ENCODE peak calls at places on chromosome 14, in seven cellular contexts. One of them, this sample, is unnamed.

GRCh38 chr14:23147676-23148075 is 28.6 kb upstream of the CEBPE start:
- DNase-seq in memory B cell: no peak
- DNase-seq in choroid plexus epithelial cell: peak
- DNase-seq in SK-MEL-5: no peak
- DNase-seq in stimulated activated effector memory CD8-positive, alpha-beta T cell treated with anti-CD3 and anti-CD28 coated beads, Interleukin-12 subunit alpha, Interleukin-12 subunit beta, amount 100 ng/mL, for 72 hours: no peak
- DNase-seq in fibroblast of pulmonary artery: peak
- DNase-seq in CD8-positive, alpha-beta T cell: no peak
- DNase-seq in this sample: no peak

GRCh38 chr14:50794063-50794645 is 36.8 kb downstream of the NIN start:
- DNase-seq in memory B cell: no peak
- DNase-seq in choroid plexus epithelial cell: no peak
- DNase-seq in SK-MEL-5: no peak
- DNase-seq in stimulated activated effector memory CD8-positive, alpha-beta T cell treated with anti-CD3 and anti-CD28 coated beads, Interleukin-12 subunit alpha, Interleukin-12 subunit beta, amount 100 ng/mL, for 72 hours: no peak
- DNase-seq in fibroblast of pulmonary artery: no peak
- DNase-seq in CD8-positive, alpha-beta T cell: no peak
- DNase-seq in this sample: no peak

GRCh38 chr14:50060871-50061663 is 55.3 kb downstream of the VCPKMT start:
- DNase-seq in memory B cell: no peak
- DNase-seq in choroid plexus epithelial cell: peak
- DNase-seq in SK-MEL-5: peak
- DNase-seq in stimulated activated effector memory CD8-positive, alpha-beta T cell treated with anti-CD3 and anti-CD28 coated beads, Interleukin-12 subunit alpha, Interleukin-12 subunit beta, amount 100 ng/mL, for 72 hours: no peak
- DNase-seq in fibroblast of pulmonary artery: peak
- DNase-seq in CD8-positive, alpha-beta T cell: no peak
- DNase-seq in this sample: peak

GRCh38 chr14:58130121-58130782 is 21.8 kb downstream of the ARMH4 start:
- DNase-seq in memory B cell: no peak
- DNase-seq in choroid plexus epithelial cell: no peak
- DNase-seq in SK-MEL-5: no peak
- DNase-seq in stimulated activated effector memory CD8-positive, alpha-beta T cell treated with anti-CD3 and anti-CD28 coated beads, Interleukin-12 subunit alpha, Interleukin-12 subunit beta, amount 100 ng/mL, for 72 hours: no peak
- DNase-seq in fibroblast of pulmonary artery: no peak
- DNase-seq in CD8-positive, alpha-beta T cell: no peak
- DNase-seq in this sample: no peak

GRCh38 chr14:24058260-24058950 is 6.6 kb downstream of the CARMIL3 start:
- DNase-seq in memory B cell: peak
- DNase-seq in choroid plexus epithelial cell: peak
- DNase-seq in SK-MEL-5: peak
- DNase-seq in stimulated activated effector memory CD8-positive, alpha-beta T cell treated with anti-CD3 and anti-CD28 coated beads, Interleukin-12 subunit alpha, Interleukin-12 subunit beta, amount 100 ng/mL, for 72 hours: peak
- DNase-seq in fibroblast of pulmonary artery: peak
- DNase-seq in CD8-positive, alpha-beta T cell: no peak
- DNase-seq in this sample: peak

GRCh38 chr14:21626491-21627230 is 8.1 kb downstream of the OR10G2 start:
- DNase-seq in memory B cell: no peak
- DNase-seq in choroid plexus epithelial cell: peak
- DNase-seq in SK-MEL-5: no peak
- DNase-seq in stimulated activated effector memory CD8-positive, alpha-beta T cell treated with anti-CD3 and anti-CD28 coated beads, Interleukin-12 subunit alpha, Interleukin-12 subunit beta, amount 100 ng/mL, for 72 hours: no peak
- DNase-seq in fibroblast of pulmonary artery: no peak
- DNase-seq in CD8-positive, alpha-beta T cell: no peak
- DNase-seq in this sample: no peak

GRCh38 chr14:20143911-20144310 is 5.3 kb downstream of the OR4N5 start:
- DNase-seq in memory B cell: no peak
- DNase-seq in choroid plexus epithelial cell: no peak
- DNase-seq in SK-MEL-5: peak
- DNase-seq in stimulated activated effector memory CD8-positive, alpha-beta T cell treated with anti-CD3 and anti-CD28 coated beads, Interleukin-12 subunit alpha, Interleukin-12 subunit beta, amount 100 ng/mL, for 72 hours: no peak
- DNase-seq in fibroblast of pulmonary artery: no peak
- DNase-seq in CD8-positive, alpha-beta T cell: no peak
- DNase-seq in this sample: no peak

GRCh38 chr14:89827260-89827659 is 127.3 kb downstream of the EFCAB11 start:
- DNase-seq in memory B cell: no peak
- DNase-seq in choroid plexus epithelial cell: no peak
- DNase-seq in SK-MEL-5: no peak
- DNase-seq in stimulated activated effector memory CD8-positive, alpha-beta T cell treated with anti-CD3 and anti-CD28 coated beads, Interleukin-12 subunit alpha, Interleukin-12 subunit beta, amount 100 ng/mL, for 72 hours: no peak
- DNase-seq in fibroblast of pulmonary artery: no peak
- DNase-seq in CD8-positive, alpha-beta T cell: no peak
- DNase-seq in this sample: no peak

GRCh38 chr14:26709019-26709418 is 111.2 kb upstream of the NOVA1 start:
- DNase-seq in memory B cell: no peak
- DNase-seq in choroid plexus epithelial cell: no peak
- DNase-seq in SK-MEL-5: no peak
- DNase-seq in stimulated activated effector memory CD8-positive, alpha-beta T cell treated with anti-CD3 and anti-CD28 coated beads, Interleukin-12 subunit alpha, Interleukin-12 subunit beta, amount 100 ng/mL, for 72 hours: no peak
- DNase-seq in fibroblast of pulmonary artery: peak
- DNase-seq in CD8-positive, alpha-beta T cell: no peak
- DNase-seq in this sample: no peak

GRCh38 chr14:96263347-96264199 is 7.6 kb downstream of the BDKRB1 start:
- DNase-seq in memory B cell: no peak
- DNase-seq in choroid plexus epithelial cell: no peak
- DNase-seq in SK-MEL-5: no peak
- DNase-seq in stimulated activated effector memory CD8-positive, alpha-beta T cell treated with anti-CD3 and anti-CD28 coated beads, Interleukin-12 subunit alpha, Interleukin-12 subunit beta, amount 100 ng/mL, for 72 hours: no peak
- DNase-seq in fibroblast of pulmonary artery: no peak
- DNase-seq in CD8-positive, alpha-beta T cell: no peak
- DNase-seq in this sample: no peak

GRCh38 chr14:104359969-104360442 is 219.6 kb upstream of the C14orf180 start:
- DNase-seq in memory B cell: no peak
- DNase-seq in choroid plexus epithelial cell: no peak
- DNase-seq in SK-MEL-5: no peak
- DNase-seq in stimulated activated effector memory CD8-positive, alpha-beta T cell treated with anti-CD3 and anti-CD28 coated beads, Interleukin-12 subunit alpha, Interleukin-12 subunit beta, amount 100 ng/mL, for 72 hours: no peak
- DNase-seq in fibroblast of pulmonary artery: no peak
- DNase-seq in CD8-positive, alpha-beta T cell: no peak
- DNase-seq in this sample: no peak

This sample was measured in cardiac muscle cell.